ENCODE peak calls at places on chromosomes 5 and 9, in five cellular contexts. P is astrocyte, H is sigmoid colon, J is H9, N is breast epithelium. D is an unnamed sample.

GRCh38 chr5:177512736-177513380 is 3.2 kb upstream of the DOK3 start:
- DNase-seq in P (no peak), H (no peak), J (no peak), N (no peak), D (no peak)

GRCh38 chr9:79945495-79945894 is 373.7 kb downstream of the TLE4 start:
- DNase-seq in P (no peak), H (no peak), J (no peak), N (no peak), D (no peak)

GRCh38 chr9:77848897-77849296 is 182.7 kb downstream of the GNAQ start:
- DNase-seq in P (peak), H (peak), J (no peak), N (no peak), D (peak)

GRCh38 chr5:68682400-68683152 is 411.2 kb upstream of the SLC30A5 start:
- DNase-seq in P (no peak), H (no peak), J (no peak), N (no peak), D (no peak)

GRCh38 chr9:94759937-94760336 is 33.4 kb downstream of the AOPEP start:
- DNase-seq in P (no peak), H (no peak), J (no peak), N (no peak), D (no peak)

GRCh38 chr9:14692918-14693861 is at the start of gene ZDHHC21:
- DNase-seq in P (peak), H (peak), J (peak), N (peak), D (peak)

GRCh38 chr5:96075579-96076289 is 114.1 kb upstream of the ELL2 start:
- DNase-seq in P (no peak), H (no peak), J (no peak), N (no peak), D (no peak)

GRCh38 chr5:130471-131175 is 38.7 kb downstream of the PLEKHG4B start:
- DNase-seq in P (peak), H (no peak), J (no peak), N (no peak), D (no peak)

GRCh38 chr5:25458628-25459027 is 813.9 kb upstream of the CDH10 start:
- DNase-seq in P (peak), H (no peak), J (no peak), N (no peak), D (no peak)

GRCh38 chr5:42157215-42157614 is 232.1 kb downstream of the FBXO4 start:
- DNase-seq in P (no peak), H (no peak), J (no peak), N (no peak), D (no peak)

GRCh38 chr5:11494340-11494739 is 409.9 kb downstream of the CTNND2 start:
- DNase-seq in P (no peak), H (no peak), J (no peak), N (no peak), D (no peak)

GRCh38 chr5:84242286-84242685 is 142.4 kb downstream of the EDIL3 start:
- DNase-seq in P (peak), H (no peak), J (no peak), N (no peak), D (no peak)

GRCh38 chr5:56358703-56359428 is 125.7 kb upstream of the ANKRD55 start:
- DNase-seq in P (peak), H (no peak), J (no peak), N (no peak), D (no peak)

GRCh38 chr5:127351418-127351817 is 60.8 kb downstream of the MEGF10 start:
- DNase-seq in P (peak), H (no peak), J (no peak), N (no peak), D (no peak)

GRCh38 chr9:128512820-128513219 is 8.3 kb downstream of the GLE1 start:
- DNase-seq in P (no peak), H (peak), J (no peak), N (no peak), D (peak)

GRCh38 chr9:105091004-105091640 is 153.3 kb upstream of the SLC44A1 start:
- DNase-seq in P (no peak), H (no peak), J (no peak), N (no peak), D (no peak)

GRCh38 chr5:146703899-146704298 is 174.7 kb downstream of the PPP2R2B start:
- DNase-seq in P (peak), H (no peak), J (no peak), N (no peak), D (no peak)

GRCh38 chr9:93937193-93937592 is 18.0 kb downstream of the BARX1 start:
- DNase-seq in P (no peak), H (no peak), J (no peak), N (no peak), D (no peak)

GRCh38 chr9:85543196-85543595 is 198.6 kb downstream of the AGTPBP1 start:
- DNase-seq in P (peak), H (no peak), J (no peak), N (no peak), D (no peak)

GRCh38 chr5:139155333-139155732 is 42.8 kb downstream of the SIL1 start:
- DNase-seq in P (no peak), H (no peak), J (no peak), N (no peak), D (no peak)

GRCh38 chr9:133731876-133732321 is 6.3 kb downstream of the SARDH start:
- DNase-seq in P (peak), H (no peak), J (peak), N (peak), D (no peak)

GRCh38 chr5:150178262-150178661 is 11.6 kb upstream of the SLC6A7 start:
- DNase-seq in P (no peak), H (no peak), J (no peak), N (no peak), D (peak)

GRCh38 chr9:126687868-126688503 is 74.3 kb downstream of the LMX1B start:
- DNase-seq in P (no peak), H (no peak), J (no peak), N (no peak), D (peak)

GRCh38 chr9:136297016-136297691 is 6.7 kb downstream of the CCDC187 start:
- DNase-seq in P (no peak), H (no peak), J (no peak), N (no peak), D (no peak)

GRCh38 chr5:159814810-159815585 is 101.3 kb upstream of the ADRA1B start:
- DNase-seq in P (peak), H (no peak), J (no peak), N (no peak), D (no peak)
- H3K27ac ChIP-seq in P (no peak), H (no peak), J (no peak), N (no peak), D (no peak)

GRCh38 chr9:129640871-129641750 is 840 bp downstream of the ASB6 start:
- DNase-seq in P (no peak), H (no peak), J (no peak), N (no peak), D (peak)
- H3K27ac ChIP-seq in P (peak), H (peak), J (no peak), N (peak), D (peak)

GRCh38 chr9:18424132-18424531 is 49.8 kb upstream of the ADAMTSL1 start:
- DNase-seq in P (peak), H (no peak), J (no peak), N (no peak), D (no peak)
- H3K27ac ChIP-seq in P (no peak), H (no peak), J (no peak), N (no peak), D (no peak)

DNA sequence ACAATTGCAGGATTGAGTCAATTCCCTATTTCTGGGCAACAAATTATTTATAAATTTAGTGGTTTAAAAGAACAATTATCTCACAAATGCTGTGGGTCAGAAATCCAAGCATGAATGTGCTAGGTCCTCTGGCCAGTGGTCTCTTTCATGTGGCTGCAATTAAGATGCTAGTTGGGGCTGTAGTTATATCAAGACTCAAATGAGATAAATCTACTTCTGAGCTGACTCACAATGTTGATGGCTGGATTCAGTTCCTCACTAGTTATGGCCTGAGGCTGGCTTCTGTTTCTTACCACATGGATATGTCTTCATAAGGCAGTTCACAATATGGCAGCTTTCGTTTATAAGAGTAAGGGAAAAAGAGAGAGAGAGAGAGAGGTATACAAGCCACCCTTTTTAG is 717.0 kb downstream of the PRELID2 start:
- DNase-seq in P (no peak), H (no peak), J (no peak), N (no peak), D (no peak)
- H3K27ac ChIP-seq in P (no peak), H (no peak), J (no peak), N (no peak), D (no peak)

DNA sequence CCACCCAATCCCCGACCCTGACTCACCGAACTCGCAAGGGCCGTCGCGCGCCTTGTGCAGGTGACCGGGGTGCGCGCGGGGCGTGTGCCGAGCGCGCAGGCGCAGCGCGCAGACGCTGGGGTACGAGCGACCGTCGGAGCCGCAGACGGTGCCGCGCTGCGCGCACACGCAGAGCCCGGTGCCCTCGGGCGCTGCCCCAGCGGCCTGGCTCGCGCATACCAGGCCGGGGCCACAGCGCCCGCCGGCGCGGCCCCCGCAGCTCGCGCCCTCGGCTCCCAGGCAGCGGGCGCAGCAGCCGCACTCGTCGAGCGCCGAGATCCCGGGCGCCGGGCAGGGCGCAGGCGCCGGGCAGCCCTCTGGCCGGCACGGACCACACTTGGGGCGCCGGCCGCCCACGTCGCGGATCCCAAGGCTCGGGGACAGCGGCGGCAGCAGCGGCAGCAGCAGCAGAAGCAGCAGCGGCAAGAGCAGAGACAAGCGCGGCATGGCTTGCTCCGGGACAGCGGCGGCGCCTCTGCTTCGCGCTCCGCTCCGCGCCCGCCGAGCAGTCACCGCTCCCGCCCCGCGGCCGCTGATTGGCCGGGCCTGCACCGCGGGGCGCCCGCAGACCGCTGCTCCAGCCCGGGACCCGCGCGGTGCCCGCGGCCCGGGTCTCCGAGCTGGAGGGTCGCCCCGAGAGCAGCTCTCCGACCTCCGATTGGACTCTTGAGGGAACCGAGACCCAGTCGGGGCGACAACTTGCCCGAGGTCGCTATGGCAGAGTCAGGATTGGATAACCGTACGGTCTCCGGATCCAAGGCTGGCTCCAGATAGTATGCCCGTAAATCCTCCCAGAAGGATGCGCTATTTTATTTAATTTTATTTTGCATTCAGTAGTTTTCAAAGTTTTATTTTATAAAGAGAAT is at the start of gene IGFBPL1:
- DNase-seq in P (no peak), H (no peak), J (peak), N (no peak), D (no peak)
- H3K27ac ChIP-seq in P (no peak), H (no peak), J (no peak), N (no peak), D (no peak)

DNA sequence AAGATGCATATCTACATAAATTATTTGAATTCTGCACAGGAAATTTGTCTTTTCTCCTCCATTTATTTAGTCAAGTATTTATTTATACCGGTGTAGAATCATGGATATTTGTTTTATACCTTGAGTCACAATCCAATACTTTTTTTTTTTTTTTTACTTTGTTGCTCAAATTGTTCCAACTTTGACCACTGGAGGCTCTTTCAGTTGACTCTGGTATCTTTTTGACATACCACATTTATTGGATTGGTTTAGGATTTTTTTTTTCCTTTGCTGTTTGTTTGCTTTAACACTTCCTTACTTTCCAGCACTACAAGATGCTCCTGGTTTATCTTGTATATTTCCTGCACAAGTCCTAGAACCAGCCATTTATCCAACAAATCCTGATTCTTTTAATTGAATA is 543.1 kb upstream of the RIOK2 start:
- DNase-seq in P (no peak), H (no peak), J (no peak), N (no peak), D (no peak)
- H3K27ac ChIP-seq in P (no peak), H (no peak), J (no peak), N (no peak), D (no peak)

D was measured in left lung.